ENCODE peak calls at places on chromosomes 5 and 9, in eight cellular contexts. One of them, this sample, is unnamed.

GRCh38 chr5:1182633-1183423 is 18.6 kb upstream of the SLC6A19 start:
- DNase-seq in Caco-2: peak
- DNase-seq in GM12865: no peak
- DNase-seq in HuH-7: peak
- DNase-seq in activated CD8-positive, alpha-beta memory T cell treated with anti-CD3 and anti-CD28 coated beads for 4 hours: no peak
- DNase-seq in foreskin fibroblast: no peak
- DNase-seq in progenitor cell of endocrine pancreas: peak
- DNase-seq in AG04450: no peak
- DNase-seq in this sample: no peak

GRCh38 chr5:72434781-72435437 is 72.3 kb downstream of the ZNF366 start:
- DNase-seq in AG04450: no peak
- DNase-seq in activated CD8-positive, alpha-beta memory T cell treated with anti-CD3 and anti-CD28 coated beads for 4 hours: no peak
- DNase-seq in GM12865: no peak
- DNase-seq in HuH-7: no peak
- DNase-seq in foreskin fibroblast: peak
- DNase-seq in Caco-2: no peak
- DNase-seq in progenitor cell of endocrine pancreas: no peak
- DNase-seq in this sample: no peak

GRCh38 chr5:168315416-168315990 is 24.1 kb downstream of the WWC1 start:
- DNase-seq in foreskin fibroblast: no peak
- DNase-seq in AG04450: no peak
- DNase-seq in progenitor cell of endocrine pancreas: no peak
- DNase-seq in HuH-7: no peak
- DNase-seq in activated CD8-positive, alpha-beta memory T cell treated with anti-CD3 and anti-CD28 coated beads for 4 hours: no peak
- DNase-seq in GM12865: no peak
- DNase-seq in Caco-2: no peak
- DNase-seq in this sample: no peak

GRCh38 chr5:172881691-172882370 is 47.8 kb downstream of the ERGIC1 start:
- DNase-seq in activated CD8-positive, alpha-beta memory T cell treated with anti-CD3 and anti-CD28 coated beads for 4 hours: no peak
- DNase-seq in GM12865: peak
- DNase-seq in HuH-7: no peak
- DNase-seq in foreskin fibroblast: peak
- DNase-seq in AG04450: no peak
- DNase-seq in progenitor cell of endocrine pancreas: no peak
- DNase-seq in Caco-2: no peak
- DNase-seq in this sample: no peak

GRCh38 chr9:106897223-106897622 is 34.3 kb downstream of the ZNF462 start:
- DNase-seq in progenitor cell of endocrine pancreas: no peak
- DNase-seq in AG04450: no peak
- DNase-seq in Caco-2: no peak
- DNase-seq in activated CD8-positive, alpha-beta memory T cell treated with anti-CD3 and anti-CD28 coated beads for 4 hours: no peak
- DNase-seq in GM12865: no peak
- DNase-seq in HuH-7: no peak
- DNase-seq in foreskin fibroblast: peak
- DNase-seq in this sample: no peak

GRCh38 chr9:94800424-94801117 is 74.1 kb downstream of the AOPEP start:
- DNase-seq in GM12865: no peak
- DNase-seq in activated CD8-positive, alpha-beta memory T cell treated with anti-CD3 and anti-CD28 coated beads for 4 hours: no peak
- DNase-seq in Caco-2: no peak
- DNase-seq in HuH-7: no peak
- DNase-seq in progenitor cell of endocrine pancreas: no peak
- DNase-seq in foreskin fibroblast: peak
- DNase-seq in AG04450: no peak
- DNase-seq in this sample: no peak

GRCh38 chr5:132546108-132546507 is 2.8 kb upstream of the IL5 start:
- DNase-seq in Caco-2: no peak
- DNase-seq in GM12865: no peak
- DNase-seq in activated CD8-positive, alpha-beta memory T cell treated with anti-CD3 and anti-CD28 coated beads for 4 hours: no peak
- DNase-seq in foreskin fibroblast: no peak
- DNase-seq in progenitor cell of endocrine pancreas: no peak
- DNase-seq in AG04450: no peak
- DNase-seq in HuH-7: no peak
- DNase-seq in this sample: no peak

GRCh38 chr9:4305065-4305481 is 5.2 kb upstream of the GLIS3 start:
- DNase-seq in foreskin fibroblast: no peak
- DNase-seq in progenitor cell of endocrine pancreas: no peak
- DNase-seq in GM12865: no peak
- DNase-seq in HuH-7: peak
- DNase-seq in Caco-2: peak
- DNase-seq in AG04450: no peak
- DNase-seq in activated CD8-positive, alpha-beta memory T cell treated with anti-CD3 and anti-CD28 coated beads for 4 hours: no peak
- DNase-seq in this sample: no peak

GRCh38 chr5:95446009-95446408 is 54.8 kb downstream of the FAM81B start:
- DNase-seq in GM12865: no peak
- DNase-seq in foreskin fibroblast: peak
- DNase-seq in progenitor cell of endocrine pancreas: no peak
- DNase-seq in Caco-2: peak
- DNase-seq in HuH-7: no peak
- DNase-seq in AG04450: no peak
- DNase-seq in activated CD8-positive, alpha-beta memory T cell treated with anti-CD3 and anti-CD28 coated beads for 4 hours: no peak
- DNase-seq in this sample: peak

GRCh38 chr5:122498163-122498562 is 186.1 kb downstream of the SNCAIP start:
- DNase-seq in AG04450: no peak
- DNase-seq in GM12865: no peak
- DNase-seq in progenitor cell of endocrine pancreas: no peak
- DNase-seq in foreskin fibroblast: peak
- DNase-seq in Caco-2: peak
- DNase-seq in HuH-7: peak
- DNase-seq in activated CD8-positive, alpha-beta memory T cell treated with anti-CD3 and anti-CD28 coated beads for 4 hours: no peak
- DNase-seq in this sample: peak

GRCh38 chr5:160463775-160464465 is 42.3 kb downstream of the PTTG1 start:
- DNase-seq in activated CD8-positive, alpha-beta memory T cell treated with anti-CD3 and anti-CD28 coated beads for 4 hours: no peak
- DNase-seq in Caco-2: no peak
- DNase-seq in GM12865: no peak
- DNase-seq in progenitor cell of endocrine pancreas: no peak
- DNase-seq in foreskin fibroblast: peak
- DNase-seq in HuH-7: peak
- DNase-seq in AG04450: no peak
- DNase-seq in this sample: peak

GRCh38 chr9:90219548-90220118 is 423.0 kb downstream of the DIRAS2 start:
- DNase-seq in progenitor cell of endocrine pancreas: no peak
- DNase-seq in activated CD8-positive, alpha-beta memory T cell treated with anti-CD3 and anti-CD28 coated beads for 4 hours: no peak
- DNase-seq in GM12865: peak
- DNase-seq in foreskin fibroblast: no peak
- DNase-seq in AG04450: no peak
- DNase-seq in Caco-2: no peak
- DNase-seq in HuH-7: peak
- DNase-seq in this sample: no peak

GRCh38 chr5:82046268-82046621 is 74.4 kb downstream of the ATG10 start:
- DNase-seq in activated CD8-positive, alpha-beta memory T cell treated with anti-CD3 and anti-CD28 coated beads for 4 hours: no peak
- DNase-seq in foreskin fibroblast: no peak
- DNase-seq in GM12865: no peak
- DNase-seq in Caco-2: no peak
- DNase-seq in progenitor cell of endocrine pancreas: no peak
- DNase-seq in AG04450: no peak
- DNase-seq in HuH-7: no peak
- DNase-seq in this sample: no peak

GRCh38 chr9:136182850-136183422 is 22.0 kb downstream of the LHX3 start:
- DNase-seq in HuH-7: no peak
- DNase-seq in Caco-2: no peak
- DNase-seq in AG04450: no peak
- DNase-seq in progenitor cell of endocrine pancreas: no peak
- DNase-seq in foreskin fibroblast: no peak
- DNase-seq in activated CD8-positive, alpha-beta memory T cell treated with anti-CD3 and anti-CD28 coated beads for 4 hours: no peak
- DNase-seq in GM12865: no peak
- DNase-seq in this sample: no peak

GRCh38 chr5:91179018-91179417 is 204.1 kb downstream of the ARRDC3 start:
- DNase-seq in foreskin fibroblast: peak
- DNase-seq in progenitor cell of endocrine pancreas: no peak
- DNase-seq in Caco-2: no peak
- DNase-seq in GM12865: no peak
- DNase-seq in AG04450: no peak
- DNase-seq in activated CD8-positive, alpha-beta memory T cell treated with anti-CD3 and anti-CD28 coated beads for 4 hours: no peak
- DNase-seq in HuH-7: no peak
- DNase-seq in this sample: no peak

GRCh38 chr5:149130121-149130931 is 11.0 kb upstream of the ABLIM3 start:
- DNase-seq in progenitor cell of endocrine pancreas: no peak
- DNase-seq in AG04450: no peak
- DNase-seq in HuH-7: no peak
- DNase-seq in foreskin fibroblast: peak
- DNase-seq in activated CD8-positive, alpha-beta memory T cell treated with anti-CD3 and anti-CD28 coated beads for 4 hours: no peak
- DNase-seq in Caco-2: no peak
- DNase-seq in GM12865: no peak
- DNase-seq in this sample: no peak

GRCh38 chr5:33537240-33537639 is 96.5 kb downstream of the TARS1 start:
- DNase-seq in progenitor cell of endocrine pancreas: no peak
- DNase-seq in GM12865: no peak
- DNase-seq in foreskin fibroblast: no peak
- DNase-seq in AG04450: no peak
- DNase-seq in activated CD8-positive, alpha-beta memory T cell treated with anti-CD3 and anti-CD28 coated beads for 4 hours: no peak
- DNase-seq in Caco-2: no peak
- DNase-seq in HuH-7: no peak
- DNase-seq in this sample: no peak

GRCh38 chr5:143605403-143606005 is 202.0 kb upstream of the NR3C1 start:
- DNase-seq in AG04450: no peak
- DNase-seq in activated CD8-positive, alpha-beta memory T cell treated with anti-CD3 and anti-CD28 coated beads for 4 hours: no peak
- DNase-seq in GM12865: peak
- DNase-seq in HuH-7: no peak
- DNase-seq in Caco-2: no peak
- DNase-seq in foreskin fibroblast: no peak
- DNase-seq in progenitor cell of endocrine pancreas: no peak
- DNase-seq in this sample: no peak

GRCh38 chr5:111931658-111932057 is 174.7 kb upstream of the NREP start:
- DNase-seq in HuH-7: no peak
- DNase-seq in GM12865: no peak
- DNase-seq in Caco-2: no peak
- DNase-seq in progenitor cell of endocrine pancreas: no peak
- DNase-seq in foreskin fibroblast: peak
- DNase-seq in AG04450: no peak
- DNase-seq in activated CD8-positive, alpha-beta memory T cell treated with anti-CD3 and anti-CD28 coated beads for 4 hours: no peak
- DNase-seq in this sample: no peak

GRCh38 chr9:125428060-125428481 is 166.4 kb downstream of the GAPVD1 start:
- DNase-seq in HuH-7: peak
- DNase-seq in AG04450: no peak
- DNase-seq in GM12865: peak
- DNase-seq in activated CD8-positive, alpha-beta memory T cell treated with anti-CD3 and anti-CD28 coated beads for 4 hours: no peak
- DNase-seq in Caco-2: peak
- DNase-seq in progenitor cell of endocrine pancreas: no peak
- DNase-seq in foreskin fibroblast: no peak
- DNase-seq in this sample: peak

GRCh38 chr5:26872337-26872736 is 166.0 kb downstream of the CDH9 start:
- DNase-seq in progenitor cell of endocrine pancreas: no peak
- DNase-seq in Caco-2: no peak
- DNase-seq in GM12865: no peak
- DNase-seq in AG04450: no peak
- DNase-seq in HuH-7: no peak
- DNase-seq in foreskin fibroblast: no peak
- DNase-seq in activated CD8-positive, alpha-beta memory T cell treated with anti-CD3 and anti-CD28 coated beads for 4 hours: no peak
- DNase-seq in this sample: no peak